ENCODE peak calls at places on chromosomes 5 and 9, in eight cellular contexts. B is fibroblast of lung, Q is heart left ventricle, W is heart right ventricle, J is A549, F is psoas muscle, C is gastrocnemius medialis, Z is HCT116. L is an unnamed sample.

GRCh38 chr5:129718766-129719165 is 29.1 kb upstream of the MINAR2 start:
- DNase-seq in B (peak; percentile 36), Q (no peak), W (no peak), J (no peak), F (no peak), C (no peak), Z (no peak), L (no peak)

GRCh38 chr5:134043793-134044525 is 39.2 kb upstream of the VDAC1 start:
- DNase-seq in B (no peak), Q (no peak), W (no peak), J (no peak), F (no peak), C (no peak), Z (no peak), L (no peak)

GRCh38 chr5:41510176-41510831 is at the start of gene PLCXD3:
- DNase-seq in B (peak; percentile 11), Q (peak; percentile 63), W (peak; percentile 45), J (peak; percentile 15), F (peak; percentile 36), C (no peak), Z (no peak), L (peak; percentile 28)

GRCh38 chr5:15687401-15687800 is 187.4 kb downstream of the FBXL7 start:
- DNase-seq in B (no peak), Q (no peak), W (no peak), J (no peak), F (no peak), C (no peak), Z (no peak), L (no peak)

GRCh38 chr5:159449925-159450324 is 119.6 kb upstream of the IL12B start:
- DNase-seq in B (no peak), Q (no peak), W (no peak), J (peak; percentile 69), F (no peak), C (no peak), Z (peak; percentile 48), L (no peak)

GRCh38 chr5:108167174-108167573 is 214.7 kb downstream of the FBXL17 start:
- DNase-seq in B (no peak), Q (no peak), W (no peak), J (no peak), F (no peak), C (no peak), Z (no peak), L (no peak)

GRCh38 chr5:72693546-72693945 is 122.9 kb upstream of the TNPO1 start:
- DNase-seq in B (no peak), Q (no peak), W (no peak), J (no peak), F (no peak), C (no peak), Z (no peak), L (no peak)

GRCh38 chr9:70046274-70047070 is 2.8 kb downstream of the MAMDC2 start:
- DNase-seq in B (no peak), Q (peak; percentile 51), W (no peak), J (no peak), F (no peak), C (peak; percentile 18), Z (no peak), L (peak; percentile 72)

GRCh38 chr5:149750596-149750995 is 20.5 kb downstream of the PPARGC1B start:
- DNase-seq in B (no peak), Q (peak; percentile 39), W (no peak), J (no peak), F (peak; percentile 62), C (peak; percentile 79), Z (no peak), L (no peak)

GRCh38 chr5:149747833-149748366 is 17.8 kb downstream of the PPARGC1B start:
- DNase-seq in B (no peak), Q (no peak), W (no peak), J (no peak), F (no peak), C (no peak), Z (no peak), L (no peak)

GRCh38 chr5:149749481-149750365 is 19.6 kb downstream of the PPARGC1B start:
- DNase-seq in B (no peak), Q (peak; percentile 4), W (no peak), J (no peak), F (no peak), C (no peak), Z (no peak), L (no peak)

GRCh38 chr5:149747141-149747832 is 17.2 kb downstream of the PPARGC1B start:
- DNase-seq in B (no peak), Q (peak; percentile 55), W (peak; percentile 35), J (peak; percentile 35), F (peak; percentile 82), C (peak; percentile 94), Z (peak; percentile 15), L (no peak)

GRCh38 chr5:149748471-149749094 is 18.5 kb downstream of the PPARGC1B start:
- DNase-seq in B (no peak), Q (peak; percentile 11), W (no peak), J (no peak), F (no peak), C (no peak), Z (no peak), L (no peak)
- H3K4me1 ChIP-seq in B (no peaks in the 10 kb centered on the region), Q (peaks cover 52% of the 10 kb centered on the region), W (peaks cover 76% of the 10 kb centered on the region), J (peaks cover 29% of the 10 kb centered on the region), F (peaks cover 63% of the 10 kb centered on the region), C (peaks cover 52% of the 10 kb centered on the region), Z (peaks cover 19% of the 10 kb centered on the region), L (no peaks in the 10 kb centered on the region)

GRCh38 chr5:153629496-153629895 is 139.0 kb downstream of the GRIA1 start:
- DNase-seq in B (peak; percentile 54), Q (no peak), W (no peak), J (no peak), F (no peak), C (no peak), Z (no peak), L (no peak)

GRCh38 chr5:153630546-153630945 is 140.1 kb downstream of the GRIA1 start:
- DNase-seq in B (no peak), Q (no peak), W (no peak), J (no peak), F (no peak), C (no peak), Z (no peak), L (no peak)

GRCh38 chr5:153625826-153626354 is 135.4 kb downstream of the GRIA1 start:
- DNase-seq in B (no peak), Q (no peak), W (no peak), J (no peak), F (no peak), C (no peak), Z (no peak), L (no peak)

GRCh38 chr5:153626836-153627235 is 136.4 kb downstream of the GRIA1 start:
- DNase-seq in B (no peak), Q (no peak), W (no peak), J (no peak), F (no peak), C (no peak), Z (no peak), L (no peak)

DNA sequence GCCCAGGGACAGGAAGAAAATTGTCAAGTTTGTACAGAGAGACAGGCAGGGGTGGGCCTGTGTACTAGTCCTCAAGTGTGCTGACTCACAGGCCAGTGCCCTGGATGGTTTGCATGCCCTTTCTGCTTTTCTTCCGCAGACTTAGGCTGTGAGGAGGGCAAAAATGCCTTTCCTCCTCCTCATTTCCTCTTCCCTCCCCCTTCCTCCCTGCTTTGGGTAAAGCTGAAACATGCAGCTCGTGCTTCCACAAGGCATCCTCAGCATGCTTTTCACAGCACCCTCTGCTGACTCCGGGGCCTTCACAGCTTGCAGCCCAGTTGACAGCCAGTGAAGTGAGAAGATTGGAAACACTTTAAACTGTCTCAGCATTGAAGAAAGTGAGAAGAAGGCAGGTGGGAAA is 138.6 kb downstream of the GRIA1 start:
- DNase-seq in B (peak; percentile 97), Q (peak; percentile 38), W (no peak), J (peak; percentile 56), F (no peak), C (no peak), Z (peak; percentile 26), L (peak; percentile 83)
- TF ChIP-seq CTCF in B (peak; percentile 64), Q (no peak), W (no peak), J (no peak), F (no peak), C (no peak), Z (no peak), L (no peak)

DNA sequence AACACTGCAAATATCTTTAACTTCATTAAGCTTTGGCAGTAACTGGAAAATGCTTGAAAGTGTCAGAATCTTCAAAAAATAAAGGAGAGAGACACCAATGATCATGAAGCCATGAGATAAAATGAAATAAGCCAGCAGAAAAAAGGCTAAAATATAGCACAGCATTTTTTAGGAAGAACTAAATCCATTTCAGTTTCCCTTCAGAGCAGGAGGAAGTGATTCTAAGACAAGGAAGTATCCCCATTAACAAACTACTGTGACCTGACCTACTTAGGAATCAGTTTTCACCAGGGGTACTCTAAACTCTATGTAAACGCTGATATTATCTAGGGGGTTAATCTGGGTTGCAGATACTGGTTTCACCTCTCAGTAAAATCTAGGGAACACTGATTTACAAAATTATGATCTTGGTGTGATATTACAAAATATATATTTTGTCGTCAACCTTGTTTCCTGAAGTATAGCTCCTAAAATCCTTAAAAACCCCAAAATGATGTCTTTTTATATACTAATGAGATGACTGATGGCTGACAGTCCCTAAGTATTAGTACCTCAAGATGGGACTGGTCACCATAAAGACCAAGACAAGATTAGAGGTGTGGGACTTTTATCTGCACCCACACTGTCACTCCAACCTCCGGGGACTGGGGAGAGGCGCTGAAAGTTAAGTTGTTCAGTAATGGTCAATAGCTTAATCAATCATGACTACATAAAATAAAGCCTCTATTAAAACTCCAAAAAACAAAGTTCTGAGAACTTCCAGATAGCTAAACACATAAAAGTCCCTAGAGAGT is 2.9 kb upstream of the FNBP1 start:
- DNase-seq in B (no peak), Q (no peak), W (no peak), J (no peak), F (no peak), C (no peak), Z (no peak), L (no peak)
- H3K27ac ChIP-seq in B (no peak overlapping the region), Q (peak overlapping the region; percentile 97), W (peak overlapping the region; percentile 30), J (no peak overlapping the region), F (no peak overlapping the region), C (no peak overlapping the region), Z (no peak overlapping the region), L (no peak overlapping the region)

GRCh38 chr5:154829181-154829588 is 21.2 kb downstream of the FAXDC2 start:
- DNase-seq in B (no peak), Q (no peak), W (no peak), J (no peak), F (no peak), C (peak; percentile 52), Z (peak; percentile 19), L (no peak)

GRCh38 chr5:154831451-154831850 is 19.0 kb downstream of the FAXDC2 start:
- DNase-seq in B (no peak), Q (no peak), W (no peak), J (no peak), F (no peak), C (no peak), Z (no peak), L (peak; percentile 62)

GRCh38 chr5:154830596-154830995 is 19.8 kb downstream of the FAXDC2 start:
- DNase-seq in B (no peak), Q (no peak), W (no peak), J (no peak), F (no peak), C (no peak), Z (no peak), L (no peak)

GRCh38 chr5:154829589-154830218 is 20.7 kb downstream of the FAXDC2 start:
- DNase-seq in B (no peak), Q (no peak), W (no peak), J (peak; percentile 50), F (no peak), C (no peak), Z (peak; percentile 85), L (no peak)

DNA sequence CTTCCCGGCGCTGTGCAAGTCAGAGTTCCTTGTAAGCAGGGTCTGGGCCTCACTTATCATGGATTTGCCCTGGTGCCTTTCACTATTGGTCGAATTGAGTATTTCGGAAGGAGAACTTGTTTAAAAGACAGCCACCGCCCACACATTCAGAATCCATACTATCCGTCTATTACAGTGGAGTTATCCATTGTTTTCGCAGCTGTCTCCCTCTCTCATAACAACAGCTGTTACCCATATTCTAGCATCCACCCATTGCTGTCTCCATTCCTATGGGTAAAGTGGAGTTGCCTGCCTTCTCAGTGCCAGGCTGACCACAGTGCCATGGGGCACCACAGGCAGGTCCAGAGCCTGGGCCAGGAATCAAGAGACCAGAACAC is 20.2 kb downstream of the FAXDC2 start:
- DNase-seq in B (no peak), Q (no peak), W (no peak), J (no peak), F (no peak), C (no peak), Z (no peak), L (no peak)
- H3K4me1 ChIP-seq in B (peaks cover 5% of the 10 kb centered on the region), Q (peaks cover 9% of the 10 kb centered on the region), W (peaks cover 8% of the 10 kb centered on the region), J (peaks cover 34% of the 10 kb centered on the region), F (peaks cover 5% of the 10 kb centered on the region), C (peaks cover 2% of the 10 kb centered on the region), Z (peaks cover 40% of the 10 kb centered on the region), L (no peaks in the 10 kb centered on the region)

L was measured in tibial artery.